ENCODE peak calls at places on chromosomes 12 and 14, in six cellular contexts. I is A549, S is adrenal gland, C is heart left ventricle, B is uterus, M is tibial nerve. U is an unnamed sample.

GRCh38 chr14:81323621-81324400 is 76.3 kb downstream of the STON2 start:
- DNase-seq in S (no peak), C (no peak), M (no peak), I (peak), B (no peak), U (peak)

GRCh38 chr14:36661506-36662257 is at the start of gene PAX9:
- DNase-seq in I (peak), M (peak), S (peak), C (peak), B (no peak), U (peak)

GRCh38 chr12:120720972-120721801 is 4.4 kb upstream of the ACADS start:
- DNase-seq in B (no peak), C (no peak), S (no peak), M (no peak), I (no peak), U (no peak)

GRCh38 chr14:95318870-95319311 is 817 bp downstream of the CLMN start:
- DNase-seq in I (no peak), B (peak), C (no peak), M (no peak), S (no peak), U (no peak)

GRCh38 chr14:72781476-72782181 is 112.3 kb downstream of the DPF3 start:
- DNase-seq in S (no peak), I (peak), B (no peak), C (no peak), M (no peak), U (no peak)

GRCh38 chr12:106863185-106863584 is 88.7 kb downstream of the RIC8B start:
- DNase-seq in C (no peak), B (no peak), M (no peak), I (no peak), S (no peak), U (no peak)

GRCh38 chr12:22672951-22673350 is 48.0 kb downstream of the ETNK1 start:
- DNase-seq in C (no peak), I (no peak), B (no peak), M (no peak), S (no peak), U (no peak)

GRCh38 chr12:72673853-72674252 is 401.7 kb downstream of the TRHDE start:
- DNase-seq in C (no peak), S (no peak), M (no peak), I (no peak), B (no peak), U (no peak)

GRCh38 chr12:92439397-92439779 is 263.4 kb upstream of the PLEKHG7 start:
- DNase-seq in C (no peak), B (peak), S (peak), I (peak), M (peak), U (no peak)

GRCh38 chr12:117599849-117600248 is 238.4 kb upstream of the NOS1 start:
- DNase-seq in S (no peak), M (no peak), C (no peak), I (no peak), B (no peak), U (no peak)

GRCh38 chr12:9741726-9742125 is 8.8 kb upstream of the CLECL1 start:
- DNase-seq in S (no peak), I (no peak), B (no peak), C (no peak), M (no peak), U (no peak)

GRCh38 chr12:12428047-12428446 is 71.2 kb downstream of the BORCS5 start:
- DNase-seq in S (no peak), C (no peak), I (no peak), B (no peak), M (no peak), U (no peak)

GRCh38 chr12:101209319-101210302 is at the start of gene SLC5A8:
- DNase-seq in I (no peak), B (no peak), S (peak), C (no peak), M (no peak), U (no peak)

GRCh38 chr12:47949441-47950341 is 13.7 kb upstream of the TMEM106C start:
- DNase-seq in B (peak), S (peak), I (peak), M (peak), C (peak), U (peak)

GRCh38 chr14:50533806-50534205 is 1.4 kb upstream of the MAP4K5 start:
- DNase-seq in C (no peak), M (no peak), S (no peak), I (no peak), B (no peak), U (no peak)

GRCh38 chr12:70576341-70577282 is 60.6 kb downstream of the PTPRB start:
- DNase-seq in S (no peak), B (no peak), M (no peak), C (peak), I (peak), U (no peak)

GRCh38 chr14:97379091-97379531 is 581.9 kb downstream of the VRK1 start:
- DNase-seq in C (no peak), I (no peak), B (no peak), M (no peak), S (no peak), U (no peak)

GRCh38 chr14:26841920-26842741 is 244.3 kb upstream of the NOVA1 start:
- DNase-seq in C (peak), B (peak), S (peak), I (peak), M (peak), U (peak)

DNA sequence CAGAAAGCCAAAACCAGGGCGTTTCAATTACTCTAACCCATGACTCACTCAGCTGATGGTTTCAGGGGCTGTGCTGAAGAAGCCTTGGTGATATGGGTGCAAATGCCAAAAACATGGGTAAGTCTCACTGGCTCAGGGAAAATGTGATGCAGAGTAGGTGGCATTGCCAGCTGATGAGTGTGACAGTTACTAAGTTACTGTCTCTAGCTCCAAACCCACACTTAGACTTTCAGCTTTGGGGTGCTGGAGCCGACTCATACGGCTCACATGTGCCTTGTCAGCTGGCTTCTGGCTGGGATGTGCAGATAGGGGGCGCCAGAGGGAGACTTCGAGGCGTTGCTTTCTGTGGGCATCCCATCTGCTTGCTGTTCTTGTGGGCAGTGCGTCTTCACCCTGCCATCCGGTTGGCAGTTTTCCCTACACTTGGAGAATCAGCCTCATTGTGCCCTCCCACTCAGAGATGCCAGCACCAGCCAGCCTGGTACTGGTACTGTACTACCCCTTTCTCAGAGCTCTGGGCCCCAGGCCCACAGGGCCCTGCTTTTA is 11.1 kb upstream of the KRT7 start:
- DNase-seq in B (no peak), S (peak), I (no peak), M (no peak), C (no peak), U (peak)
- TF ChIP-seq CTCF in B (no peak), S (peak), I (peak), M (no peak), C (peak), U (no peak)

DNA sequence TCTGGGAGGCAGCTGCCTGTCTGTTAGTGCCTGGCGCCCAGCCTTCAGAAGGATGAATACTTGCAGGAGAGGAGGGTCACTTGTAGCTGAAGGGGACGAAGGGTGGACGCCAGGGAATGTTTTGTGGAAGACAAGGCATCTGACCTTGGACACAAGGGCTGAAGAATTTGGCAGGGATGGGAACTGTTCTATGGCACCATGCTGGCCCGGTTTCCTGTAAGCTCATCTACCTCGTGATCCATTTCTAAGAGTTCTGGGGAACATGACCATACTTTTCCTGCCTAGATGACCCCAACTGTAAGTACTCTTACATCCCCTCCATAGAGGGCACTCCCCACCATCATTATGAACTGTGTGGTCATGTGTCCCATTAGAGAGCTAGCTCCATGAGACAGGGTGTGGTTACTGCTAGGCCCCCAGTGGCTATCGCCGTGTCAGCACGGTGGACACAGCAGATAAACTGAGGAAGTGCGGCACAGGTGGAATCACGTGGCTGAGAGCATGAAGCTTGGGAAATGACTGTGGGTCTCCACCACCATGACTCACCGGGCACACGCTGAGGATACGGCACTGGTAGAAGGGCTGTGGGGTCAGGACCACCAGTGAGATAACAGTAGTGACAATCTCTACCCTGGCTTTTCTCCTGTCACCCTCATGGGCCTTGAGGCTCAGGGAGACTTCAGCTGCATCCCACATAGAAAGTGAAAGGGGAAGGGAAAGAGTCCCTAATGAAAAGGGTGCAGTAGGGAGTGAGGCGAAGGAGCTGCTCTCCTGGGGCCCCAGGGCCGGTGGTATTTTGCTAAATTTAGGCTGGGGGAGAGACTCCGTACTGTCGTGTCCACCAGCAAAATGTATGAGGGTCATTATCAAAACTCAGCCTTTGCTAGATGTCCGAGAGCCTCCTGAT is 252.6 kb downstream of the FOXN3 start:
- DNase-seq in M (no peak), C (no peak), S (no peak), B (no peak), I (no peak), U (no peak)
- H3K4me3 ChIP-seq in M (no peak), C (peak), S (no peak), B (no peak), I (no peak), U (no peak)

DNA sequence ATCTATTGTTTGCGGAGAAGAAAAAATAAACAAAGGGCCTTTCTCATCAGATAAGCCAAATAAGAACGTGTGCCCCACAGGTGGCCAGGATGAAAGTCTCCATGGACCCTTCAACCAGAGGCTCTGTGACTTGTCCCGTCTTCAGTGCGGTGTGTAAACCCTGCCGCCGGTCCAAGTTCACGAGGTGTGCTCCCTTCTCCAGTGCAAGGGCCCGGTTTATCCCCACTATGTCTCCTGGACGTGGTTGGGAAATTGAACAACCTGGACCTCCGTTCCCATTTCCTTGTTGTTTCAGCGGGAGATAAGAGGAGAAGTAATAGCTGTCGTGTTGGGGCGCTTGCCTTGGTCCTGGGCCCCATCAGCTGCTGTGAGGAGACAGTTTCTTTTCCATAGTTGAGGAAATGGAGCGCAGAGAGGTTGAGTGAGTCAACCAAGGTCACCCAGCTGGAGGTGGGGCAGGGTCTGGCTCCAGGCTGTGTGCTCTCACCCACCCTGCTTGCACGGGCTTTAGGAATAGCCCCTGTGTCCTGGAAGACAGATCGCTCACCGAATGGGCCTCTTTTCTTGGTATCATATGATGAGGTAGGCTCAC is 165.5 kb upstream of the RTL1 start:
- DNase-seq in B (peak), I (no peak), C (peak), M (no peak), S (peak), U (no peak)
- TF ChIP-seq POLR2A in B (no peak), I (no peak), C (no peak), M (no peak), S (no peak), U (no peak)

GRCh38 chr12:55728185-55728931 is 451 bp downstream of the CD63 start:
- DNase-seq in B (peak), S (peak), C (peak), I (peak), M (peak), U (peak)
- TF ChIP-seq CTCF in B (no peak), S (no peak), C (no peak), I (no peak), M (no peak), U (no peak)

GRCh38 chr12:110004598-110004997 is 5.4 kb downstream of the ANKRD13A start:
- DNase-seq in S (no peak), M (no peak), I (no peak), B (no peak), C (no peak), U (no peak)
- H3K4me3 ChIP-seq in S (no peak), M (no peak), I (no peak), B (no peak), C (no peak), U (no peak)

DNA sequence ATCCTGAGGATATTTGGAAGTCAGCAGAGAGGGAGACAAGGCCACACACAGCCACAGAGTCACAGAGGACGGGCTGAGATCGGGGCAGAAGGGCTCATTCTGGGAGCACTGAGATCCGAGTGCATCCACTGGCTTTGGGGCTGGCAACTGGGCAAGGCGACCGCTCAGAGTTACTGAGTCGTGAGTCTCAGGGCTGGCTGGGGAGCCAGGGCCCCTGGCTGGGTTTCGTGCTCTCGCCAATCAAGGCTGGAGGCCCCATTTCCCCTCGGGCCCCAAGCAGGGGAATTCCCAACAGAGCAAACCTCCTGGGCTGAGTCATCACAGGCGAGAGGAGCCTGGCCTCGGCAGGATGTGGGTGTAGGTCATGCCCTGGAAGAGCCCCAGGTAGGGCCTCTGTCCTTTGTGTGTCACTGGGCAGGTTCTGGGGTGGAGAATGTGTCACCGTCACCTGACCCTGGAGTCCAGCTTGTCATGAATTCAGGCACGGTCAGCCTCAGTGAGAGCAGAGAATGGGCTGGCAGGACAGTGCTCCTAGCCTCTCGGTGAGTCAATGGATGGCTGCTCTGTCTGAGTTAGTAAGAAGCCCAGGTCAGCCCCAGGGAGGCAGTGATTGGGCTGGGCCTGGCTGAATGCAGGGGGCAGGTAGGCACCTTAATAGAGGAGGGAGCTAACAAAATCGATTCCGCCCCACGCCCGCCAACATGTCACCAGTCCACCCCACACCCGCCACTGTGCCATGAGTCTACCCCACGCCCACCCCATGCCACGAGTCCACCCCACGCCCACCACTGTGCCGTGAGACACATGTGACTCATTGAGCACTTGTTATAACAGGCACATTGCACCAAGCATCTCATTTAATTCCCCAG is 16.9 kb downstream of the ASB2 start:
- DNase-seq in M (no peak), B (peak), I (peak), C (peak), S (peak), U (no peak)
- TF ChIP-seq POLR2A in M (no peak), B (no peak), I (no peak), C (no peak), S (no peak), U (no peak)

GRCh38 chr12:94198872-94199271 is 50.5 kb downstream of the PLXNC1 start:
- DNase-seq in M (no peak), S (no peak), C (no peak), I (no peak), B (no peak), U (no peak)

GRCh38 chr12:94200695-94201094 is 52.3 kb downstream of the PLXNC1 start:
- DNase-seq in C (no peak), B (no peak), S (no peak), M (no peak), I (no peak), U (no peak)

GRCh38 chr12:94195483-94195882 is 47.1 kb downstream of the PLXNC1 start:
- DNase-seq in B (no peak), C (no peak), I (no peak), S (no peak), M (no peak), U (no peak)

GRCh38 chr12:94200069-94200468 is 51.7 kb downstream of the PLXNC1 start:
- DNase-seq in S (no peak), I (no peak), B (no peak), C (no peak), M (no peak), U (no peak)

DNA sequence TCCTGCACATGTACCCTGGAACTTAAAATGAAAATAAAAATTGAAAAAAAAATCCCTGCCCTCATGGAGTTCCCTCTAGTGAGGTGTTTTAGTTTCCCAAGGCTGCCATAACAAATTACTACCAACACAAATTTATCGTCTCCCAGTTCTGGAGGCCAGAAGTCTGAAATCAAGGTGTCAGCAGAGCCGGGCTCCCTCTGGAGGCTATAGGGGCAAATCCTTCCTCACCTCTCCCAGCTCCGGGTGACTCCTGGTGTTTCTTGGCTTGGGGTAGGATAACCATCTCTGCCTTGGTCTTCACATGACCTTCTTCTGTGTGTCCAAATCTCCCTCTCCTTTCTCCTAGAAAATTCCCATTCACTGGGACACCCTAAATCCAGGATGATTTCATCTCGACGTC is 50.1 kb downstream of the PLXNC1 start:
- DNase-seq in M (no peak), C (no peak), S (no peak), I (no peak), B (no peak), U (no peak)
- TF ChIP-seq CTCF in M (no peak), C (no peak), S (no peak), I (no peak), B (no peak), U (no peak)

U was measured in lower leg skin.